ENCODE peak calls at places on chromosomes 5 and 9, in four cellular contexts. One of them, this sample, is unnamed.
A peak's percentile ranks its signal among the peaks of the same experiment; 100 is the strongest.

GRCh38 chr5:119570935-119571334 is 58.4 kb upstream of the FAM170A start:
- DNase-seq in fibroblast of pulmonary artery: no peak
- DNase-seq in OCI-LY7: no peak
- DNase-seq in AG04449: no peak
- DNase-seq in this sample: no peak

GRCh38 chr9:122056484-122056883 is 36.6 kb downstream of the TTLL11 start:
- DNase-seq in OCI-LY7: no peak
- DNase-seq in fibroblast of pulmonary artery: peak; percentile 18
- DNase-seq in AG04449: no peak
- DNase-seq in this sample: no peak

GRCh38 chr5:73826761-73827450 is 200.9 kb downstream of the ARHGEF28 start:
- DNase-seq in fibroblast of pulmonary artery: peak; percentile 71
- DNase-seq in OCI-LY7: no peak
- DNase-seq in AG04449: peak; percentile 65
- DNase-seq in this sample: peak; percentile 80

GRCh38 chr9:28212979-28213378 is 639.7 kb upstream of the C9orf72 start:
- DNase-seq in AG04449: peak; percentile 4
- DNase-seq in OCI-LY7: no peak
- DNase-seq in fibroblast of pulmonary artery: peak; percentile 45
- DNase-seq in this sample: peak; percentile 43

GRCh38 chr5:1413211-1413610 is 32.0 kb downstream of the SLC6A3 start:
- DNase-seq in AG04449: no peak
- DNase-seq in fibroblast of pulmonary artery: no peak
- DNase-seq in OCI-LY7: no peak
- DNase-seq in this sample: no peak

GRCh38 chr9:104094534-104095020 is 468 bp downstream of the SMC2 start:
- DNase-seq in fibroblast of pulmonary artery: no peak
- DNase-seq in AG04449: no peak
- DNase-seq in OCI-LY7: no peak
- DNase-seq in this sample: no peak

GRCh38 chr5:139394654-139395566 is at the start of gene PROB1:
- DNase-seq in fibroblast of pulmonary artery: no peak
- DNase-seq in OCI-LY7: no peak
- DNase-seq in AG04449: no peak
- DNase-seq in this sample: no peak

GRCh38 chr5:94969174-94969573 is 315.7 kb downstream of the MCTP1 start:
- DNase-seq in OCI-LY7: peak; percentile 5
- DNase-seq in fibroblast of pulmonary artery: peak; percentile 55
- DNase-seq in AG04449: no peak
- DNase-seq in this sample: peak; percentile 4

GRCh38 chr5:152288499-152288898 is 116.6 kb downstream of the NMUR2 start:
- DNase-seq in fibroblast of pulmonary artery: no peak
- DNase-seq in OCI-LY7: no peak
- DNase-seq in AG04449: no peak
- DNase-seq in this sample: no peak

GRCh38 chr9:18611946-18612345 is 138.0 kb downstream of the ADAMTSL1 start:
- DNase-seq in AG04449: no peak
- DNase-seq in OCI-LY7: no peak
- DNase-seq in fibroblast of pulmonary artery: no peak
- DNase-seq in this sample: no peak

GRCh38 chr5:24110019-24110615 is 534.7 kb downstream of the CDH10 start:
- DNase-seq in fibroblast of pulmonary artery: peak; percentile 31
- DNase-seq in OCI-LY7: peak; percentile 1
- DNase-seq in AG04449: no peak
- DNase-seq in this sample: peak; percentile 0
- TF ChIP-seq CTCF in fibroblast of pulmonary artery: peak; percentile 43
- TF ChIP-seq CTCF in OCI-LY7: peak; percentile 68
- TF ChIP-seq CTCF in AG04449: peak; percentile 41
- TF ChIP-seq CTCF in this sample: peak; percentile 48

GRCh38 chr5:134459491-134459890 is 47.8 kb upstream of the CDKN2AIPNL start:
- DNase-seq in fibroblast of pulmonary artery: no peak
- DNase-seq in AG04449: no peak
- DNase-seq in OCI-LY7: no peak
- DNase-seq in this sample: no peak
- H3K4me3 ChIP-seq in fibroblast of pulmonary artery: no peak overlapping the region
- H3K4me3 ChIP-seq in AG04449: no peak overlapping the region
- H3K4me3 ChIP-seq in OCI-LY7: no peak overlapping the region
- H3K4me3 ChIP-seq in this sample: no peak overlapping the region

GRCh38 chr5:61471352-61471751 is 139.3 kb downstream of the ZSWIM6 start:
- DNase-seq in OCI-LY7: no peak
- DNase-seq in fibroblast of pulmonary artery: no peak
- DNase-seq in AG04449: no peak
- DNase-seq in this sample: no peak

GRCh38 chr5:61472172-61472958 is 140.3 kb downstream of the ZSWIM6 start:
- DNase-seq in fibroblast of pulmonary artery: no peak
- DNase-seq in AG04449: no peak
- DNase-seq in OCI-LY7: no peak
- DNase-seq in this sample: no peak

GRCh38 chr5:61467766-61468482 is 135.9 kb downstream of the ZSWIM6 start:
- DNase-seq in AG04449: no peak
- DNase-seq in fibroblast of pulmonary artery: peak; percentile 19
- DNase-seq in OCI-LY7: no peak
- DNase-seq in this sample: peak; percentile 62

GRCh38 chr5:61466017-61466416 is 134.0 kb downstream of the ZSWIM6 start:
- DNase-seq in fibroblast of pulmonary artery: no peak
- DNase-seq in AG04449: no peak
- DNase-seq in OCI-LY7: no peak
- DNase-seq in this sample: no peak

GRCh38 chr5:61468483-61468865 is 136.4 kb downstream of the ZSWIM6 start:
- DNase-seq in fibroblast of pulmonary artery: no peak
- DNase-seq in OCI-LY7: no peak
- DNase-seq in AG04449: no peak
- DNase-seq in this sample: no peak
- TF ChIP-seq CTCF in fibroblast of pulmonary artery: peak; percentile 16
- TF ChIP-seq CTCF in OCI-LY7: peak; percentile 6
- TF ChIP-seq CTCF in AG04449: no peak
- TF ChIP-seq CTCF in this sample: peak; percentile 30

GRCh38 chr9:133584167-133584558 is 25.0 kb downstream of the FAM163B start:
- DNase-seq in fibroblast of pulmonary artery: no peak
- DNase-seq in OCI-LY7: peak; percentile 69
- DNase-seq in AG04449: no peak
- DNase-seq in this sample: no peak

GRCh38 chr9:133587466-133587865 is 21.7 kb downstream of the FAM163B start:
- DNase-seq in AG04449: no peak
- DNase-seq in fibroblast of pulmonary artery: no peak
- DNase-seq in OCI-LY7: no peak
- DNase-seq in this sample: no peak

GRCh38 chr9:133584559-133585476 is 24.4 kb downstream of the FAM163B start:
- DNase-seq in fibroblast of pulmonary artery: peak; percentile 44
- DNase-seq in OCI-LY7: peak; percentile 86
- DNase-seq in AG04449: no peak
- DNase-seq in this sample: no peak

GRCh38 chr9:133587051-133587450 is 22.1 kb downstream of the FAM163B start:
- DNase-seq in fibroblast of pulmonary artery: no peak
- DNase-seq in AG04449: no peak
- DNase-seq in OCI-LY7: no peak
- DNase-seq in this sample: no peak

GRCh38 chr9:133585481-133586367 is 23.5 kb downstream of the FAM163B start:
- DNase-seq in OCI-LY7: peak; percentile 65
- DNase-seq in fibroblast of pulmonary artery: no peak
- DNase-seq in AG04449: no peak
- DNase-seq in this sample: peak; percentile 10
- H3K4me3 ChIP-seq in OCI-LY7: peak overlapping the region; percentile 57
- H3K4me3 ChIP-seq in fibroblast of pulmonary artery: no peak overlapping the region
- H3K4me3 ChIP-seq in AG04449: no peak overlapping the region
- H3K4me3 ChIP-seq in this sample: no peak overlapping the region

GRCh38 chr5:28707706-28708105 is 1669.3 kb upstream of the CDH9 start:
- DNase-seq in AG04449: no peak
- DNase-seq in fibroblast of pulmonary artery: no peak
- DNase-seq in OCI-LY7: no peak
- DNase-seq in this sample: no peak

GRCh38 chr5:28708472-28708871 is 1670.1 kb upstream of the CDH9 start:
- DNase-seq in fibroblast of pulmonary artery: no peak
- DNase-seq in OCI-LY7: no peak
- DNase-seq in AG04449: no peak
- DNase-seq in this sample: no peak

GRCh38 chr5:28714887-28715286 is 1676.5 kb upstream of the CDH9 start:
- DNase-seq in OCI-LY7: no peak
- DNase-seq in fibroblast of pulmonary artery: no peak
- DNase-seq in AG04449: no peak
- DNase-seq in this sample: no peak

DNA sequence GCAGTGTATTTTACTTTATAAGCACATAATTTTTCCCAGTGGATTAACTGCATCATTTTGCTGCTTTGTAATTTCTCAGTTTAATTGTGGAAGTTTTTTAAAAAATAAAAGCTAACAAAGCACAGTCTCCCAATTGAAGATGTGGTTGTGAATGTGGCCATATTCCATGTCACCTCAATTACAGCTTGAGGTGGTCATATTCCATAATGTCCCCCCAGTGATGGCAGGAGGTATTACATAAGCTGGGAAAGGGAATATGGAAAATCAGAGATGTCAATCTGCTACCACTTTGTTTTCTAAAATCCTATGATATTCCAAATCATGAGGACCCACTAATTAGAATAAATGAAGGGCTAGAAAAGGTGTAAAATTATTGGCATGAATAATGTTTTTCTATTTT is 1672.0 kb upstream of the CDH9 start:
- DNase-seq in OCI-LY7: no peak
- DNase-seq in fibroblast of pulmonary artery: no peak
- DNase-seq in AG04449: no peak
- DNase-seq in this sample: no peak
- TF ChIP-seq CTCF in OCI-LY7: no peak
- TF ChIP-seq CTCF in fibroblast of pulmonary artery: no peak
- TF ChIP-seq CTCF in AG04449: no peak
- TF ChIP-seq CTCF in this sample: no peak

GRCh38 chr9:137217276-137218211 is 4.5 kb downstream of the RNF208 start:
- DNase-seq in AG04449: no peak
- DNase-seq in OCI-LY7: no peak
- DNase-seq in fibroblast of pulmonary artery: no peak
- DNase-seq in this sample: peak; percentile 40

GRCh38 chr9:137214620-137215019 is 7.4 kb downstream of the RNF208 start:
- DNase-seq in AG04449: no peak
- DNase-seq in OCI-LY7: no peak
- DNase-seq in fibroblast of pulmonary artery: no peak
- DNase-seq in this sample: no peak

GRCh38 chr9:137218212-137218753 is 3.8 kb downstream of the RNF208 start:
- DNase-seq in AG04449: no peak
- DNase-seq in fibroblast of pulmonary artery: no peak
- DNase-seq in OCI-LY7: no peak
- DNase-seq in this sample: no peak

GRCh38 chr9:137215196-137215986 is 6.6 kb downstream of the RNF208 start:
- DNase-seq in OCI-LY7: no peak
- DNase-seq in fibroblast of pulmonary artery: no peak
- DNase-seq in AG04449: no peak
- DNase-seq in this sample: no peak

DNA sequence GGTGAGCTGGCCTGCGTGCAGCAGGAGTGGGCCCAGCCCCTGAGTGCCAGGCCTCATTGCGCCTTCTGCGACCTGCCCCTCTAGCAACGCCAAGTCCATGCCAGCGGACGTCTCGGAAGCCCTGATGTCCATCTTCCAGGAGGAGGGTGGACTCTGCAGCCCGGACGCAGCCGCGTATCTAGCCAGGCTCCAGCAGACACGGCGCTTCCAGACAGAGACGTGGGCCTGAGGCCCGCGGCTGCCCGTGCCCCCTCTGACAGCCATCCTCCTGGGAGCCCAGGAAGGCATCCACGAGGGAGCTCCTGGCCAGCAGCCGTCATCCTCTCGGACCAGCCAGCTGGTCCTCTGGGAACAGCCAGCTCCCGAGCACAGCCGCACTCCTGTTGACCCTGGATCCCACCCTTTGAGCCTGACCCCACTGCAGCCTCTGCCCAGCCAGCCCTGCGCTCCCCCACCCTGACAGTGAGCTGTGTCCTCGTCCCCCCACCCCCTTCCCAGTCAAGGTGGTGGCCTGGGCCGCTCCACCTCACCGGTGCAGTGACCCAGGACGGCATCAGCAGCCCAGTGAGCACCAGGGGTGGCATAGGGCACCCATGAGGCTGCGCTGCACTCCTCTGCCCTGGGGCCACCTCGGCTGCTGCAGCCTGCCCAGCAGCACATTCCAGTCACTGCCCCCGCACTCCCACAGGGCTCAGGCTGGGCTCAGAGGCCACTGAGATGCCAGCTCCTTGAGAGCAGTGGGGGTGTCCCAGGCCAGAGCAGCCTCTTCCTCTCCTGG is 5.7 kb downstream of the RNF208 start:
- DNase-seq in OCI-LY7: no peak
- DNase-seq in fibroblast of pulmonary artery: no peak
- DNase-seq in AG04449: no peak
- DNase-seq in this sample: no peak
- H3K4me3 ChIP-seq in OCI-LY7: no peak overlapping the region
- H3K4me3 ChIP-seq in fibroblast of pulmonary artery: no peak overlapping the region
- H3K4me3 ChIP-seq in AG04449: no peak overlapping the region
- H3K4me3 ChIP-seq in this sample: no peak overlapping the region

GRCh38 chr9:37984672-37985611 is 81.0 kb upstream of the SLC25A51 start:
- DNase-seq in AG04449: no peak
- DNase-seq in fibroblast of pulmonary artery: peak; percentile 70
- DNase-seq in OCI-LY7: no peak
- DNase-seq in this sample: peak; percentile 72
- TF ChIP-seq CTCF in AG04449: no peak
- TF ChIP-seq CTCF in fibroblast of pulmonary artery: peak; percentile 6
- TF ChIP-seq CTCF in OCI-LY7: no peak
- TF ChIP-seq CTCF in this sample: peak; percentile 25